ENCODE peak calls at places on chromosome 21, in four cellular contexts. K is activated naive CD4-positive, alpha-beta T cell treated with anti-CD3 and anti-CD28 coated beads, Interleukin-2, amount 50 U/mL, for 16 hours; P is foreskin fibroblast; Y is CD4-positive, CD25-positive, alpha-beta regulatory T cell. Q is an unnamed sample.

GRCh38 chr21:19541612-19542011 is 1138.0 kb upstream of the TMPRSS15 start:
- DNase-seq in K (no peak), P (no peak), Y (no peak), Q (no peak)

GRCh38 chr21:36246080-36246631 is 73.8 kb upstream of the MORC3 start:
- DNase-seq in K (no peak), P (no peak), Y (no peak), Q (no peak)

GRCh38 chr21:19507682-19508260 is 1104.2 kb upstream of the TMPRSS15 start:
- DNase-seq in K (no peak), P (no peak), Y (no peak), Q (no peak)

GRCh38 chr21:32135401-32136363 is 143.2 kb downstream of the MIS18A start:
- DNase-seq in K (no peak), P (no peak), Y (no peak), Q (no peak)

GRCh38 chr21:45304945-45305344 is 17.2 kb upstream of the POFUT2 start:
- DNase-seq in K (peak; percentile 37), P (no peak), Y (no peak), Q (no peak)

GRCh38 chr21:39082656-39083376 is 100.4 kb downstream of the PSMG1 start:
- DNase-seq in K (no peak), P (no peak), Y (no peak), Q (no peak)

GRCh38 chr21:42406846-42407245 is 3.1 kb downstream of the UBASH3A start:
- DNase-seq in K (peak; percentile 10), P (no peak), Y (no peak), Q (no peak)

GRCh38 chr21:34850166-34850695 is 181.4 kb downstream of the CLIC6 start:
- DNase-seq in K (no peak), P (no peak), Y (no peak), Q (no peak)

GRCh38 chr21:41632748-41633475 is 125.0 kb upstream of the TMPRSS2 start:
- DNase-seq in K (no peak), P (no peak), Y (no peak), Q (no peak)

GRCh38 chr21:46081862-46082637 is 15.9 kb upstream of the COL6A2 start:
- DNase-seq in K (no peak), P (no peak), Y (no peak), Q (peak; percentile 22)

GRCh38 chr21:25329227-25329626 is 278.1 kb downstream of the MRPL39 start:
- DNase-seq in K (no peak), P (peak; percentile 66), Y (no peak), Q (no peak)